ENCODE peak calls at places on chromosomes 12 and 14, in six cellular contexts. E is tibial artery; S is activated CD8-positive, alpha-beta memory T cell treated with anti-CD3 and anti-CD28 coated beads for 24 hours; L is cardiac septum; H is CD8-positive, alpha-beta T cell; B is activated effector memory CD4-positive, alpha-beta T cell treated with Interleukin-2 at 50 U/mL for 16 hours. R is an unnamed sample.

GRCh38 chr14:104019029-104019428 is 66.5 kb upstream of the ASPG start:
- DNase-seq in H (no peak), B (no peak), E (no peak), S (no peak), L (no peak), R (no peak)

GRCh38 chr14:101359221-101360044 is 201.9 kb upstream of the DIO3 start:
- DNase-seq in B (no peak), E (peak; percentile 84), L (peak; percentile 63), S (no peak), H (no peak), R (no peak)

GRCh38 chr14:55288439-55288838 is 17.2 kb downstream of the FBXO34 start:
- DNase-seq in E (no peak), H (no peak), L (no peak), S (no peak), B (no peak), R (no peak)

GRCh38 chr12:45192041-45192695 is 23.7 kb upstream of the ANO6 start:
- DNase-seq in E (no peak), B (no peak), S (no peak), H (no peak), L (no peak), R (no peak)

GRCh38 chr14:45094275-45094674 is 10.4 kb downstream of the PRPF39 start:
- DNase-seq in H (no peak), L (no peak), S (no peak), E (no peak), B (no peak), R (no peak)

GRCh38 chr14:100747736-100748135 is 21.0 kb downstream of the DLK1 start:
- DNase-seq in L (no peak), S (no peak), H (no peak), B (no peak), E (peak; percentile 35), R (no peak)

GRCh38 chr12:49367381-49368239 is at the start of gene SPATS2:
- DNase-seq in L (no peak), B (no peak), S (peak; percentile 93), E (peak; percentile 94), H (no peak), R (no peak)

GRCh38 chr14:35390577-35391387 is 13.8 kb downstream of the NFKBIA start:
- DNase-seq in S (peak; percentile 58), H (no peak), E (no peak), B (no peak), L (no peak), R (no peak)

GRCh38 chr12:94707892-94708291 is 57.5 kb upstream of the TMCC3 start:
- DNase-seq in E (peak; percentile 70), L (no peak), S (no peak), H (no peak), B (no peak), R (no peak)

GRCh38 chr12:113152835-113153814 is 3.6 kb downstream of the CFAP73 start:
- DNase-seq in E (peak; percentile 74), S (peak; percentile 80), L (no peak), H (peak; percentile 50), B (peak; percentile 43), R (peak; percentile 79)

GRCh38 chr14:91349481-91350074 is 68.0 kb downstream of the CCDC88C start:
- DNase-seq in L (no peak), H (peak; percentile 64), S (peak; percentile 82), E (no peak), B (peak; percentile 44), R (no peak)

GRCh38 chr14:53850714-53851296 is 105.8 kb downstream of the BMP4 start:
- DNase-seq in E (no peak), S (no peak), B (no peak), L (no peak), H (no peak), R (no peak)

GRCh38 chr12:51917746-51918453 is 10.6 kb downstream of the ACVRL1 start:
- DNase-seq in B (no peak), S (no peak), E (peak; percentile 54), H (no peak), L (no peak), R (no peak)

GRCh38 chr12:130560321-130560720 is 155.8 kb downstream of the RIMBP2 start:
- DNase-seq in B (no peak), H (no peak), S (no peak), L (no peak), E (no peak), R (no peak)

GRCh38 chr14:105314287-105315185 is at the start of gene PACS2:
- DNase-seq in E (peak; percentile 86), H (peak; percentile 67), S (peak; percentile 88), B (peak; percentile 71), L (no peak), R (peak; percentile 97)

GRCh38 chr12:102061096-102061555 is 665 bp downstream of the WASHC3 start:
- DNase-seq in L (no peak), S (no peak), E (no peak), B (no peak), H (peak; percentile 18), R (no peak)

GRCh38 chr12:56601503-56601902 is 28.6 kb downstream of the BAZ2A start:
- DNase-seq in E (no peak), S (no peak), B (no peak), L (no peak), H (peak; percentile 38), R (no peak)

GRCh38 chr12:54285150-54286041 is 4.9 kb downstream of the HNRNPA1 start:
- DNase-seq in S (no peak), L (no peak), H (no peak), E (no peak), B (no peak), R (no peak)

GRCh38 chr14:81311816-81312215 is 88.3 kb downstream of the STON2 start:
- DNase-seq in E (no peak), B (no peak), L (no peak), S (no peak), H (no peak), R (no peak)

GRCh38 chr14:102592969-102593840 is 756 bp downstream of the RCOR1 start:
- DNase-seq in E (peak; percentile 71), S (peak; percentile 79), H (peak; percentile 60), L (peak; percentile 76), B (peak; percentile 52), R (no peak)

GRCh38 chr14:24705840-24706239 is 71.8 kb upstream of the GZMB start:
- DNase-seq in E (no peak), S (no peak), B (no peak), H (no peak), L (no peak), R (no peak)

R was measured in D721Med.